ENCODE peak calls at places on chromosomes 4 and X, in four cellular contexts. D is breast epithelium, J is thoracic aorta, W is MCF 10A. A is an unnamed sample.

GRCh38 chrX:100611951-100612350 is 24.7 kb downstream of the TSPAN6 start:
- DNase-seq in W (no peak), J (no peak), D (no peak), A (no peak)

GRCh38 chr4:151921371-151921770 is 160.6 kb upstream of the GATB start:
- DNase-seq in W (no peak), D (no peak), J (no peak), A (no peak)

GRCh38 chrX:47629419-47630210 is at the start of gene CFP:
- DNase-seq in J (no peak), W (no peak), D (no peak), A (no peak)

GRCh38 chr4:8472689-8473197 is 32.2 kb downstream of the TRMT44 start:
- DNase-seq in D (no peak), W (peak), J (no peak), A (no peak)

GRCh38 chrX:10524578-10524977 is 95.8 kb downstream of the MID1 start:
- DNase-seq in D (no peak), W (no peak), J (no peak), A (no peak)

GRCh38 chr4:38080061-38080531 is 119.9 kb downstream of the PTTG2 start:
- DNase-seq in D (no peak), W (no peak), J (no peak), A (no peak)

GRCh38 chrX:79138658-79139241 is 5.7 kb upstream of the GPR174 start:
- DNase-seq in D (no peak), W (no peak), J (no peak), A (no peak)

GRCh38 chrX:153522259-153522658 is 4.8 kb downstream of the ATP2B3 start:
- DNase-seq in D (no peak), W (no peak), J (no peak), A (no peak)

GRCh38 chr4:21697583-21697982 is 251.0 kb downstream of the KCNIP4 start:
- DNase-seq in W (peak), D (no peak), J (no peak), A (no peak)

GRCh38 chrX:153726286-153727107 is 1.8 kb downstream of the ABCD1 start:
- DNase-seq in W (peak), J (no peak), D (no peak), A (no peak)

GRCh38 chr4:171857302-171858005 is 44.2 kb downstream of the GALNTL6 start:
- DNase-seq in D (no peak), J (no peak), W (peak), A (no peak)

GRCh38 chrX:154368630-154369452 is 5.6 kb downstream of the FLNA start:
- DNase-seq in J (peak), W (peak), D (no peak), A (peak)

GRCh38 chrX:40755291-40756249 is 20.2 kb upstream of the MED14 start:
- DNase-seq in J (peak), D (no peak), W (no peak), A (no peak)

GRCh38 chrX:126994011-126994410 is 174.5 kb downstream of the PRR32 start:
- DNase-seq in J (no peak), D (no peak), W (no peak), A (no peak)

GRCh38 chrX:28188526-28188925 is 207.3 kb upstream of the DCAF8L1 start:
- DNase-seq in J (no peak), D (no peak), W (no peak), A (no peak)

GRCh38 chr4:78735697-78736096 is 40.5 kb upstream of the BMP2K start:
- DNase-seq in D (no peak), W (no peak), J (no peak), A (no peak)

GRCh38 chr4:34814266-34814665 is 1430.0 kb downstream of the ARAP2 start:
- DNase-seq in J (no peak), D (no peak), W (no peak), A (no peak)

GRCh38 chr4:70765368-70765767 is 43.6 kb downstream of the RUFY3 start:
- DNase-seq in J (no peak), W (no peak), D (no peak), A (no peak)

GRCh38 chr4:177583000-177583399 is 140.8 kb upstream of the AGA start:
- DNase-seq in D (no peak), W (no peak), J (no peak), A (no peak)

GRCh38 chr4:7157666-7158065 is 34.7 kb upstream of the SORCS2 start:
- DNase-seq in D (peak), W (no peak), J (no peak), A (no peak)

GRCh38 chrX:46326161-46326560 is 219.1 kb downstream of the ZNF674 start:
- DNase-seq in W (peak), D (no peak), J (no peak), A (no peak)

GRCh38 chr4:114366368-114366767 is 232.2 kb upstream of the UGT8 start:
- DNase-seq in W (no peak), D (no peak), J (no peak), A (no peak)

GRCh38 chrX:9102956-9103355 is 69.0 kb upstream of the FAM9B start:
- DNase-seq in W (no peak), J (no peak), D (no peak), A (no peak)

GRCh38 chr4:10655968-10656367 is 28.6 kb downstream of the CLNK start:
- DNase-seq in W (peak), J (no peak), D (no peak), A (no peak)

GRCh38 chr4:18754180-18754579 is 732.6 kb upstream of the LCORL start:
- DNase-seq in D (no peak), J (no peak), W (peak), A (no peak)

GRCh38 chrX:133847595-133847994 is 137.8 kb downstream of the GPC3 start:
- DNase-seq in J (no peak), D (no peak), W (no peak), A (no peak)

GRCh38 chr4:37680089-37680488 is 6.1 kb downstream of the RELL1 start:
- DNase-seq in D (no peak), W (no peak), J (no peak), A (no peak)

GRCh38 chr4:1009647-1010521 is 1.5 kb upstream of the FGFRL1 start:
- DNase-seq in J (no peak), W (peak), D (peak), A (no peak)

GRCh38 chrX:136708348-136708747 is 60.4 kb downstream of the CD40LG start:
- DNase-seq in W (peak), J (no peak), D (no peak), A (no peak)

GRCh38 chrX:108275732-108276131 is 162.5 kb downstream of the COL4A6 start:
- DNase-seq in D (no peak), J (no peak), W (peak), A (no peak)

GRCh38 chr4:180827610-180828009 is 1415.6 kb upstream of the TENM3 start:
- DNase-seq in W (peak), J (no peak), D (no peak), A (no peak)

GRCh38 chr4:169311643-169312365 is 41.0 kb upstream of the SH3RF1 start:
- DNase-seq in W (peak), D (no peak), J (no peak), A (no peak)

GRCh38 chr4:76758290-76758882 is 139.6 kb downstream of the SOWAHB start:
- DNase-seq in W (peak), J (no peak), D (no peak), A (no peak)

DNA sequence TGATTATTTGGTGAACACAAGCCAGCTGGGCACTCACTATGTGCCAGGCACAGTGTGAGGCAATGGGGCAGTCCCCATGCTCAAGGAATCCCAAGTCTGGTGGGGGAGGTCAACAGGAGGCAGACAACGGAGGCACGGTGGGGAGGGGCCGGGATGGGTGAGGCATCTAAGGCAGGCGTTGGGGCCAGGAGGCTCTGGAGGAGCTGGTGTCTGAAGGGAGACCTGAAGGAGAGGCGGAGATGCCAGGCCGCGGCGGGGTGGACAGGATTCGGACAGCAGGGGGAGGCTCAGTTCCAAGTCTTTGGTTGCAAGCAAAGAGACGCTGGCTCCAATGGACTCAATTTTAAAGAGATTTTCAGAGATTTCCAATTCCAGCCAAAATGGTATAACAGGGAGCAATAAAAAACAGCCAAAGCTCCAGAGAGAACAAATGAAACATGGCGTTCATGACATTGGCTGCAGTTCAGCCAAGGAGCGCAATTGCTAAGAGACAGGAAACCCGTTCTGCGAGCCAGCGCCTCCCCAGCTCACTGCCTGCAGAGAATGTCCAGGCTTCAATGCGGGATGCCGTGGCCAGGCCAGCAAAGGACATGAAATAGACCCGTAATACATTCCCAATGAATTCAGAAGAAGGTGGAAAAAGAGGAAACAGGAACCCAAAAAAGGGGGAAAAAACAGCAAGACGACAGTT is 105.2 kb upstream of the LRPAP1 start:
- DNase-seq in W (no peak), J (no peak), D (no peak), A (no peak)
- TF ChIP-seq CTCF in W (no peak), J (no peak), D (no peak), A (no peak)

DNA sequence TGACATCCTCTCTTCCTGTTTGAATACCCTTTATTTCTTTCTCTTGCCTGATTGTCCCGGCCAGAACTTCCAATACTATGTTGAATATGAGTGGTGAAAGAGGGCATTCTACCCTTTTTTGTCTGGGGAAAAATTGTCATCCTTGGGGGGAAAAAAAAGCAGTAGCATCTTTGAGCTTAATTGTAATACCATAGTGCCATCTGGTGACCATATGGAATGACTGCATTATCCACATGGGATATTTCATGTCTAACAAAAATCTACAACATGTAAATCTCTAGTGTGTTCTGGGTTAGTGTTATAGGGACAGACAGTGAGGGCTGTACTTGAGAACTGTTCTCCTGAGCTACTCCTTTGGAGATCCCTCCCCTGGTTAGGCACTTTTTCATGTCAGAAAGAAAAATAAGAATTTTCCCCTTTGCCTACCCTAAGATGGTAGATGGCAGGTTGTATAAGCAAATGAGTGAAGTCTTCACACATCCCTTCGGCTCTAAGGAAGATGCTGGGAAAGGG is 26.0 kb downstream of the CAPN6 start:
- DNase-seq in D (no peak), J (no peak), W (peak), A (no peak)
- TF ChIP-seq CTCF in D (peak), J (peak), W (peak), A (no peak)

GRCh38 chr4:15654556-15655222 is 468 bp downstream of the FBXL5 start:
- DNase-seq in D (peak), J (no peak), W (peak), A (no peak)
- TF ChIP-seq CTCF in D (no peak), J (no peak), W (no peak), A (no peak)

GRCh38 chrX:17930850-17931249 is 69.8 kb upstream of the RAI2 start:
- DNase-seq in W (no peak), J (no peak), D (no peak), A (no peak)
- TF ChIP-seq CTCF in W (no peak), J (no peak), D (no peak), A (no peak)

DNA sequence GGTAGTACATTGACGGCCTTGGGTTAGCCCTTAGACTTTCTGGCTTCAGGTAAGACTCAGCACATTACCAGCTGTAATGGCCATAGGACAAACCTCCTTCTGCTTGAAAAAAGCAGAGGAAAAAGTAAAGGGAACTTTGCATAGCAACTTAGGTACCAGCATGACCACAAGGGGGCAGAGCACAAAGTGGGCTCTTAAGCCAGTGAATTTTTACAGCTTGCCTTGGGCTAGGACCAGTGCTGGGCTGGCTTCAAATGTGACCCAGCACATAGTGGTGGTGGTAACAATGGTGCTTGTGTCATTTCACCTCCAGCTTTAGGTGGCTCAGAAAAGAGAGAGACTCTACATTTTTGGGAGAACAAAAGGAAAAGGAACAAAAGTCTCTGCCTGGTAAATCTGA is 66.1 kb downstream of the KLHL4 start:
- DNase-seq in J (no peak), W (peak), D (no peak), A (no peak)
- TF ChIP-seq CTCF in J (no peak), W (peak), D (no peak), A (no peak)

DNA sequence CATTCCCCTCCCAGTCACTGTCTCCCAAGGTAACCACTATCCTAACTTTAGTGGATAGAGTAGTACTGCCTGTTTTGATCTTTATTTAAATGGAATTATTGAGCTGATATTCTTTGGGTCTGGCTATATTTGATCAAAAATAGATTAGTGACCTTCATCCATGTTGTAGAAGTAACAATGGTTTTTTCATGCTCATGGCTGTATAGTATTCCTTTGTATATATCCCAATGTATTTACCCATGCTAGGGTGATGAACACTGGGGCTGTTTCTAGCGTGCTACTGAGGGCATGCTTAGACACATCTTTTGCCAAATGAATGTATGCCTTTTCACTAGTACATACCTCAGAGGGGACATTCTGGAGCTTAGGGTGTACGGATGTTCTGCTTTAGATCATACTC is 10.1 kb upstream of the MAGEA8 start:
- DNase-seq in W (no peak), J (no peak), D (no peak), A (no peak)
- TF ChIP-seq CTCF in W (no peak), J (no peak), D (no peak), A (no peak)

DNA sequence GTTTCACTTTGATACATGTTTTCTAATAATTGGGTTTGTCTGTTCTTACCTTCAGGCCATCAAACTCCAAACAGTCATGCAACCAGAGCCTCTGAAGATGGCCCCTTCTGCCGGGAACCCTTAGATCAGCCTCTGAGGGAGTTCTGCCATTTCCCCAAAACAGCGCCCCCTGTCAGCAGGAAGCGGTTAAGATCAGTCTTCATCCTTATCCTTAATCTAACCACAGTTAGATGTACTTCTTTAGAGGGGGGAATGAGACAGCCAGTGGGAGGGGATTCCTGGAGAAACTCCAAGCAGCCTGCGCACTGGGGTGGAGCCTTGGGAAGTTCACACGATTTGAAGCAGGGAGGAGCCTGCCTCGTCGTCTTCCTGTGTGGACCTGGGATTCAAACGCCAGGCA is 185.4 kb downstream of the INPP4B start:
- DNase-seq in D (no peak), W (no peak), J (no peak), A (no peak)
- TF ChIP-seq CTCF in D (no peak), W (no peak), J (no peak), A (no peak)

DNA sequence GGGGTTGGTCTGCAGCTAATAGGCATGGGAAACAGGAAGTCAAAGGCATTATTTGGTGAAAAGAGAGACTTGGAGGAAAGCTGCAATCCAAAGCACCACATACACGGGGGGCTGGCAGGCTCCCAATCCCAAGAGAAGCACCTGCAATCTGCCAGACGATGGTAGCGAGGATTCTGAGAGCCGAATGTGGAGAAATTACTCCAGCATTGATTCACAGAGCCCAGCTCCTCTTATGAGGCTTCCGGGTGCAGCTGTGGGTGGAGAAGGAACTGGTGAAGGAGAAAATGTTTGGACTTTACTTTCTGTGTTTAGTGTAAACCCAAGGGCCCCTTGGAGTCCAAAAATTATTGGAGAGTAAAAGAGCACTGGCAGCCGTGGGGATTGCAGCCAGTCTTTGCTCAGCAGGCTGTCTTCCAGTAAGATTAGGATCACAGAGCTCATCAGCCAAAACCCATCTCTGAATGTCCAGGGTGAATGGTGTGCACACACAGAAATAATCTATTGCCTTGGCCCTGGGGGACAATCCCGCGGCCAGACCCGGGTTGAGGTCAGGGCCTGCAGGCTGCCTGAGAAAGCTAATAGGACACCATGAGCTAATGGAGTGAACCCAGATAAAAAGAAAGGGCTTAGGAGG is 197.6 kb downstream of the KIT start:
- DNase-seq in J (no peak), W (no peak), D (no peak), A (no peak)
- TF ChIP-seq CTCF in J (no peak), W (no peak), D (no peak), A (no peak)